ENCODE peak calls at places on chromosomes 6 and 20, in four cellular contexts. R is HL-60, O is neural progenitor cell, V is WERI-Rb-1. C is an unnamed sample.

GRCh38 chr6:44080561-44081521 is 46.4 kb downstream of the MRPL14 start:
- DNase-seq in R (no peak), O (peak), V (peak), C (no peak)

GRCh38 chr6:29705389-29706231 is 17.6 kb upstream of the HLA-F start:
- DNase-seq in R (no peak), O (peak), V (peak), C (peak)

GRCh38 chr6:13517116-13517515 is 29.7 kb upstream of the GFOD1 start:
- DNase-seq in R (no peak), O (no peak), V (no peak), C (no peak)

GRCh38 chr6:33295621-33296369 is 2.9 kb downstream of the RGL2 start:
- DNase-seq in R (no peak), O (no peak), V (no peak), C (no peak)

GRCh38 chr6:165649701-165650137 is 13.3 kb downstream of the PDE10A start:
- DNase-seq in R (no peak), O (no peak), V (no peak), C (no peak)

GRCh38 chr6:24893342-24893850 is 42.4 kb downstream of the RIPOR2 start:
- DNase-seq in R (no peak), O (no peak), V (no peak), C (no peak)

GRCh38 chr6:170140129-170140528 is 150.7 kb downstream of the DLL1 start:
- DNase-seq in R (no peak), O (no peak), V (no peak), C (no peak)

GRCh38 chr6:104973404-104973803 is 16.5 kb downstream of the LIN28B start:
- DNase-seq in R (no peak), O (no peak), V (no peak), C (no peak)

GRCh38 chr6:163941471-163941980 is 527.0 kb downstream of the QKI start:
- DNase-seq in R (no peak), O (peak), V (no peak), C (no peak)

GRCh38 chr20:878511-879307 is 37.4 kb downstream of the ANGPT4 start:
- DNase-seq in R (no peak), O (peak), V (no peak), C (no peak)

GRCh38 chr6:162907876-162908481 is 180.2 kb downstream of the PACRG start:
- DNase-seq in R (no peak), O (peak), V (no peak), C (no peak)

GRCh38 chr20:21147593-21147992 is 21.7 kb downstream of the KIZ start:
- DNase-seq in R (peak), O (no peak), V (no peak), C (no peak)
- H3K27ac ChIP-seq in R (no peak), O (no peak), V (no peak), C (no peak)

GRCh38 chr6:158717341-158718328 is 67.8 kb downstream of the SYTL3 start:
- DNase-seq in R (no peak), O (no peak), V (no peak), C (no peak)
- H3K4me3 ChIP-seq in R (no peak), O (no peak), V (no peak), C (no peak)

DNA sequence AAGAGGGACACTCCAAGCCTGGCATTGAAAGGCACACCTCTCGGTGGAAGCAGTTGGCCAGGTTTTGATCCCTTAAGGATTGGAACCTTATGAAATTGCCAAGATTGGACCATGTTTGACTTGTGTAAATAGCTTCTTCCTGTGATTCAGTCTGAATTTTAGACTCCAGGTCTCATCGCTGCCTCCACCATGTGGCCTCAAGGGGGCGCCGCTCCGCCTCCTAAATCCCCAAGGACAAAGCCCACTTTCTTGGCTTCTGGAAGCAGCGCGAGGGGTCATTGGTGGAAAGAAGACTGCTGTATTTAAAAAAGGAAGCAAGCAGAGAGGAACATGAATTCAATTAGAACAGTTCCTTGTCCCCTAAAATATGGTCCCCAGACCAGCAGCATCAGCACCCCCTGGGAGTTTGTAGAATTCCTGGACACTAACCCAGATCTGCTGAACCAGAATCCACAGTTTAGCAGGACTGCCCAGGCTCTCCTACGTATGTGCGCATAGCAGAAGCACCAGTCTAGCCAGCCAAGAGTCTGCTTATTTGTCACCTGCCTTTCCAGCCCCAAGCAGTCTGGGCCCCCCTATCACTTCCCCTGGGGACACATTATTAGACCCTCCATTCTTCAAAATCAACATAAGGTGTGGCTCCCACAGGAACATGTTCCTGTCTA is 108.5 kb downstream of the LY86 start:
- DNase-seq in R (peak), O (peak), V (peak), C (peak)
- H3K27ac ChIP-seq in R (peak), O (no peak), V (peak), C (no peak)

DNA sequence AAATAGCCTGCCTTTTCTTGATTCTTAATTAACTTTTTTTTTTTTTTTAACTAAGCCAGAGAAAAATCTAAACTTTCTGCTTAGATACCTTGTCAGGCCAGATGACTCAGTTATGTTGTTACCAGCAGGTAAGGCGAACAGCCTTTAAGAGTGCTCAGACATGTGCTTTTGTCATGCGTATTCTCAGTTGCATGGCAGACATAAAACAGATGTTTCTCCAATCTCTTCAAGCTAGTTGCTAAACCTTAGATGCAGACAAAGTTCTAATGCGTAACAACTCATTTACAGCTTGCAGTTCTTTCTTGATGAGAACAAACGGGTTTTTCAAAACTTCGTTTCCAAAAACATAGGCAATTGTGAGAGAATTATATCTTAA is 49.7 kb upstream of the GFRAL start:
- DNase-seq in R (no peak), O (no peak), V (no peak), C (no peak)
- H3K4me3 ChIP-seq in R (no peak), O (no peak), V (no peak), C (no peak)

C was measured in adrenal gland.